ENCODE peak calls at places on chromosomes 2 and 18, in ten cellular contexts. F, O, Z, A, L, K, C, V, W and P are unnamed samples.

GRCh38 chr18:53380063-53380639 is 844.3 kb downstream of the MBD2 start:
- DNase-seq in L (peak), W (peak), O (no peak), K (no peak), V (no peak), C (peak), A (no peak), F (peak), Z (peak), P (no peak)

GRCh38 chr2:71721362-71721665 is 268.0 kb downstream of the DYSF start:
- DNase-seq in W (no peak), K (no peak), C (no peak), L (no peak), Z (peak), A (no peak), V (no peak), F (no peak), O (no peak), P (no peak)

GRCh38 chr2:191618789-191619185 is 59.1 kb upstream of the NABP1 start:
- DNase-seq in K (no peak), A (no peak), C (no peak), O (no peak), W (no peak), F (no peak), L (no peak), V (no peak), Z (no peak), P (no peak)

GRCh38 chr2:28137221-28137620 is 246.7 kb downstream of the BABAM2 start:
- DNase-seq in C (no peak), F (no peak), W (peak), Z (peak), L (peak), A (no peak), O (no peak), K (peak), V (peak), P (no peak)

GRCh38 chr18:48446582-48447225 is 37.5 kb upstream of the ZBTB7C start:
- DNase-seq in L (peak), A (peak), W (peak), F (no peak), O (peak), V (peak), Z (peak), K (peak), C (peak), P (peak)

GRCh38 chr2:45968946-45969584 is 317.6 kb downstream of the PRKCE start:
- DNase-seq in L (peak), K (peak), C (no peak), W (no peak), Z (peak), F (no peak), A (no peak), V (no peak), O (no peak), P (peak)

GRCh38 chr2:48749820-48750739 is 5.4 kb downstream of the LHCGR start:
- DNase-seq in O (no peak), F (no peak), Z (no peak), W (no peak), V (no peak), A (no peak), L (no peak), C (peak), K (no peak), P (no peak)

GRCh38 chr2:191023235-191023679 is 9.3 kb upstream of the STAT1 start:
- DNase-seq in C (no peak), L (no peak), Z (no peak), F (no peak), A (no peak), V (no peak), O (no peak), K (no peak), W (no peak), P (no peak)

GRCh38 chr2:50535971-50536759 is 495.8 kb downstream of the NRXN1 start:
- DNase-seq in L (peak), F (no peak), V (no peak), A (no peak), Z (peak), C (peak), K (no peak), O (no peak), W (peak), P (no peak)

GRCh38 chr2:65043001-65043400 is 13.2 kb upstream of the CEP68 start:
- DNase-seq in L (no peak), Z (no peak), C (no peak), F (no peak), W (no peak), A (no peak), V (no peak), K (no peak), O (no peak), P (no peak)

GRCh38 chr2:39529836-39530235 is 92.8 kb upstream of the MAP4K3 start:
- DNase-seq in V (no peak), O (no peak), L (no peak), A (no peak), F (no peak), Z (no peak), K (no peak), W (no peak), C (no peak), P (no peak)

GRCh38 chr2:240814946-240815760 is 4.9 kb downstream of the KIF1A start:
- DNase-seq in K (no peak), Z (no peak), O (no peak), C (no peak), A (no peak), W (no peak), F (no peak), V (no peak), L (no peak), P (no peak)

GRCh38 chr2:29146197-29146596 is 31.0 kb downstream of the CLIP4 start:
- DNase-seq in K (no peak), A (no peak), V (no peak), F (no peak), C (no peak), W (no peak), L (no peak), Z (no peak), O (no peak), P (no peak)

GRCh38 chr2:72414108-72414507 is 266.4 kb upstream of the CYP26B1 start:
- DNase-seq in O (no peak), L (no peak), C (no peak), A (no peak), K (no peak), Z (peak), V (no peak), F (no peak), W (no peak), P (no peak)

DNA sequence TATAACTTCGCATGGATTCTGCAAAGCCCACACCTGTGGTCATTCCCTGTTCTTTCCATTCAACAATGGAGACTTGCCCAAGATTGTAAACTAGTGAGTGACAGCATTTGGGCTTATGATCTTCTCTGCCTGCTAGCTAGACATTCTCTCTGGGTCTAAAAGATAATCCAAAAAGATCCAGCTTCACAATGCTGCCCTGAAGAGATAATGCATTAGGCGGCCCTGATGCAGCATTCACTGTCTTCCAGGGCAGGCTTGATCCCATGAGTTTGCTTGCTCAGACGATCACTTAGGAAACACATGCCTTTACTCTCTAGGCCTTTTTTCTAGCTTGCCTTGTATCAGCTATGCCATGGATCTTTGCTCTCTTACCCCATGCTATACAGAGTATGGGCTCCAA is 196.1 kb downstream of the SETBP1 start:
- DNase-seq in C (no peak), K (no peak), A (no peak), F (no peak), O (no peak), V (no peak), Z (no peak), L (no peak), W (no peak), P (no peak)
- TF ChIP-seq CTCF in C (no peak), K (no peak), A (no peak), F (no peak), O (no peak), V (no peak), Z (no peak), L (no peak), W (no peak), P (no peak)

DNA sequence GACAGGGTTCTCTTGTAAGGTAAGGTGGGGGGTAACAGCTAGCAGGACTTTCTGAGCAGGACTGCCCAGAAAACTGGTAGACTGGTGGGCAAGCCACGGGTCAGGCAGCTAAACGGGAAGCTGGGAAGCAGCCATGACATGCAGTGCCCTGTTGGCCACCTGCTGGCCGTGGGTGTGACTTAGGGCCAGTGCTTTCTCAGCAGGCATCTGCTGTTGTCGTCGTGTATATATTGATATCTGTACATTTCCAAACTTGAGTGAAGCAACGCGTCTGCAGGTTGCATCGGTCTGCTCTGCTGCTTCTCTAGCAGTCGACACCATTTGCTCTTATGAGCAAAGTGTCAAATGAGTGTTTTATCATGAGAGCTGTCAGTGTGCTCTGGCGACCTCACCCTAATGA is 31.0 kb downstream of the COA5 start:
- DNase-seq in C (no peak), F (no peak), Z (no peak), K (no peak), A (no peak), W (no peak), V (no peak), O (no peak), L (no peak), P (no peak)
- TF ChIP-seq CTCF in C (no peak), F (no peak), Z (peak), K (peak), A (no peak), W (no peak), V (peak), O (peak), L (peak), P (no peak)

DNA sequence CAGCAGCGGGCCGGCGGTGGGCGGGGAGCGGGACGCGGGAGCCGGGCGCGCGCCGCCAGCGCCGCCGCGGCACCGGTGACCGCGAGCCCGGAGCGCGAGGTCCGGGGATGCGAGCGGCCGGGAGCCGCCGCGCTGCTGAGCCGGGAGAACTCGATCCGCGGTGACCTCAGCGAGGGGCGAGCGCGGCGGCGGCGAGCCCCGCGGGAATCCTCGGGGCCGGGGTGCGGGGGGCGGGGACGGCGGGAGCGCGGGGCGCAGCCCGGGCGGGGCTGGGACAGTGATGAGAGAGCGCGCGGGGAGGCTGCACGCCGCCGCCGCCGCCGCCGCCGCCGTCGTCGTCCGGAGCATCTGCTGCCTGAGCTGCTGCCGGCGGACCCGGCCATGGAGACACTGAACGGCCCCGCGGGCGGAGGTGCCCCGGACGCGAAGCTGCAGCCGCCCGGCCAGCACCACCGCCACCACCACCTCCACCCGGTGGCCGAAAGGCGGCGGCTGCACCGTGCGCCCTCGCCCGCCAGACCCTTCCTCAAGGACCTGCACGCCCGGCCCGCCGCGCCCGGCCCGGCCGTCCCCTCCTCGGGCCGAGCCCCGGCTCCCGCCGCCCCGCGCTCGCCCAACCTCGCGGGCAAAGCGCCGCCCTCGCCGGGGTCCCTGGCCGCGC is at the start of gene MTCL1:
- DNase-seq in A (peak), W (no peak), Z (peak), K (no peak), L (no peak), C (peak), O (peak), F (no peak), V (peak), P (peak)
- TF ChIP-seq CTCF in A (no peak), W (no peak), Z (no peak), K (peak), L (no peak), C (no peak), O (peak), F (no peak), V (no peak), P (no peak)

GRCh38 chr18:23631312-23631711 is 31.4 kb downstream of the ANKRD29 start:
- DNase-seq in C (no peak), A (no peak), W (no peak), O (no peak), F (no peak), Z (no peak), V (no peak), K (no peak), L (no peak), P (no peak)

GRCh38 chr18:23632615-23633014 is 30.1 kb downstream of the ANKRD29 start:
- DNase-seq in Z (no peak), V (no peak), W (no peak), L (no peak), K (no peak), F (no peak), C (no peak), A (no peak), O (no peak), P (no peak)

GRCh38 chr18:23634692-23635091 is 28.0 kb downstream of the ANKRD29 start:
- DNase-seq in Z (no peak), A (no peak), C (no peak), L (no peak), V (no peak), W (no peak), K (no peak), O (no peak), F (no peak), P (no peak)

GRCh38 chr18:23629444-23629946 is 33.2 kb downstream of the ANKRD29 start:
- DNase-seq in F (no peak), W (peak), Z (no peak), A (no peak), V (no peak), C (peak), K (peak), L (no peak), O (no peak), P (peak)

DNA sequence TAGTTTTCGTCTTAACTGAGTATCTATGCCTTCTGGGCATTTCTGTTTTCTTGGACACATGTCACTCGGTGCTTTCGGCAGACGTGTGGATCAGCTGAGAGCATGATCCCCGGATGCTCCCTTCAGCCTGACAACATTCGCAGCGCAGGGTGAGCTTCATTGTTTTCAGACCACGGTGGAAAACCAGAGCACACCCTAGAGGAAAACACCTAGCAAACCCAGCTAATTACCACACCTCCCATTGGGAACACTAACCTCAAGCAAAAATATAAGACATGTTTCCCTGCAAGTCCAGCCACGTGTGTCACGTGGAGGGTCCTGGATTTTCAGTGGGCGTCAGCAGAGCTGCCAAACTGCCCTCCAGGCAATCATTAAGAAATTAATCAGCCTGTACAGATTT is 31.0 kb downstream of the ANKRD29 start:
- DNase-seq in K (no peak), L (no peak), C (no peak), W (no peak), O (no peak), Z (no peak), A (no peak), F (no peak), V (no peak), P (no peak)
- TF ChIP-seq CTCF in K (no peak), L (no peak), C (no peak), W (no peak), O (no peak), Z (no peak), A (no peak), F (no peak), V (no peak), P (no peak)